ENCODE peak calls at places on chromosome 1, in seven cellular contexts. J is CD8-positive, alpha-beta memory T cell; W is AG04450; Y is right cardiac atrium; R is SK-N-SH; V is ovary; L is A549. O is an unnamed sample.
A peak's percentile ranks its signal among the peaks of the same experiment; 100 is the strongest.

GRCh38 chr1:48016526-48016925 is 19.3 kb upstream of the TRABD2B start:
- DNase-seq in V (no peak), J (no peak), R (no peak), W (no peak), Y (no peak), L (no peak), O (no peak)

GRCh38 chr1:18344755-18345154 is 136.0 kb upstream of the KLHDC7A start:
- DNase-seq in W (no peak), V (no peak), J (no peak), R (peak; percentile 79), L (no peak), Y (no peak), O (peak; percentile 67)

GRCh38 chr1:9231648-9232332 is 2.8 kb upstream of the H6PD start:
- DNase-seq in Y (no peak), J (no peak), L (no peak), W (no peak), V (no peak), R (no peak), O (peak; percentile 62)

GRCh38 chr1:225735252-225736149 is 42.1 kb upstream of the SRP9 start:
- DNase-seq in J (no peak), Y (peak; percentile 91), L (peak; percentile 82), V (peak; percentile 65), W (peak; percentile 81), R (peak; percentile 53), O (peak; percentile 70)

GRCh38 chr1:91523462-91523861 is 22.8 kb downstream of the CDC7 start:
- DNase-seq in V (no peak), L (no peak), W (no peak), J (no peak), Y (no peak), R (no peak), O (no peak)

GRCh38 chr1:228530086-228530758 is 43.0 kb downstream of the RNF187 start:
- DNase-seq in J (no peak), V (no peak), W (no peak), L (no peak), R (no peak), Y (no peak), O (no peak)

GRCh38 chr1:53326598-53327182 is 1.2 kb downstream of the LRP8 start:
- DNase-seq in R (peak; percentile 76), Y (peak; percentile 73), J (no peak), L (peak; percentile 29), V (peak; percentile 33), W (no peak), O (no peak)

GRCh38 chr1:44036409-44037111 is 5.3 kb upstream of the SLC6A9 start:
- DNase-seq in V (peak; percentile 46), R (peak; percentile 79), L (peak; percentile 48), J (peak; percentile 55), Y (peak; percentile 80), W (no peak), O (peak; percentile 90)

GRCh38 chr1:156602557-156602993 is 1.3 kb upstream of the GPATCH4 start:
- DNase-seq in V (no peak), Y (no peak), R (no peak), W (no peak), L (peak; percentile 45), J (no peak), O (no peak)

GRCh38 chr1:152481869-152482664 is 28.5 kb upstream of the LCE5A start:
- DNase-seq in W (no peak), J (no peak), V (no peak), Y (no peak), R (no peak), L (no peak), O (no peak)

GRCh38 chr1:55478742-55479141 is 263.6 kb upstream of the USP24 start:
- DNase-seq in R (no peak), W (no peak), V (no peak), J (no peak), L (no peak), Y (no peak), O (no peak)

GRCh38 chr1:160997323-160998038 is 23.5 kb downstream of the F11R start:
- DNase-seq in L (peak; percentile 86), Y (peak; percentile 87), J (peak; percentile 32), R (peak; percentile 40), W (no peak), V (peak; percentile 63), O (peak; percentile 62)

GRCh38 chr1:24751833-24752232 is 6.6 kb downstream of the CLIC4 start:
- DNase-seq in Y (peak; percentile 28), W (no peak), R (no peak), J (no peak), V (no peak), L (no peak), O (no peak)

GRCh38 chr1:31934706-31935629 is 3.2 kb downstream of the PTP4A2 start:
- DNase-seq in L (no peak), Y (no peak), R (no peak), W (no peak), V (no peak), J (no peak), O (no peak)

GRCh38 chr1:58780586-58781452 is 3.0 kb downstream of the JUN start:
- DNase-seq in R (no peak), L (no peak), V (no peak), J (peak; percentile 55), W (no peak), Y (no peak), O (peak; percentile 21)
- H3K4me3 ChIP-seq in R (peak overlapping the region; percentile 89), L (peak overlapping the region; percentile 95), V (peak overlapping the region; percentile 89), J (no peak overlapping the region), W (peak overlapping the region; percentile 93), Y (peak overlapping the region; percentile 64), O (peak overlapping the region; percentile 85)

GRCh38 chr1:195902779-195903178 is 705.5 kb downstream of the KCNT2 start:
- DNase-seq in J (no peak), R (no peak), W (no peak), L (no peak), V (no peak), Y (no peak), O (no peak)

GRCh38 chr1:195899762-195900352 is 708.4 kb downstream of the KCNT2 start:
- DNase-seq in L (no peak), W (peak; percentile 8), V (no peak), Y (no peak), J (no peak), R (no peak), O (no peak)

GRCh38 chr1:195897072-195897471 is 711.2 kb downstream of the KCNT2 start:
- DNase-seq in J (no peak), R (no peak), L (no peak), Y (no peak), W (no peak), V (no peak), O (no peak)

GRCh38 chr1:195903203-195903602 is 705.0 kb downstream of the KCNT2 start:
- DNase-seq in Y (no peak), W (no peak), L (no peak), J (no peak), V (no peak), R (no peak), O (no peak)

DNA sequence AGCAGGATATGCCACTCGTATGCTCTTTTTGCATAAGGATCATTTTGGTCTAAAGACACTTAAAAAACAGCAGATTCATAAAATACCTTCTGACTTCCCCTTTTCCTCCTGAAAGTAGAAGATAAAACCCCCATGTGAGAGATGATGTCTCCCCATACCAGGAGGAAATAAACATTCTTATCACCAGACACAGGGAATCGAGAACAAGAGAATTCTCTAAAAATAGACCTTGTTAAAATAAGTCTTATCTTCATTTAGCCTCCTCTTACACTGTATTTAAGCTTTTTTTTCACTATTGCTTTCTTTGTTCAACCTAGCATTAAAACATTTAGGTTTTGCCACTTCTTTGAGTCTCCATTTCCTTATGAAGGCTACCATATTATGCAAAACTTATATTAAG is 709.3 kb downstream of the KCNT2 start:
- DNase-seq in Y (no peak), V (no peak), W (no peak), J (no peak), L (no peak), R (no peak), O (no peak)
- H3K27ac ChIP-seq in Y (no peak overlapping the region), V (no peak overlapping the region), W (no peak overlapping the region), J (peak overlapping the region; percentile 35), L (no peak overlapping the region), R (no peak overlapping the region), O (no peak overlapping the region)

DNA sequence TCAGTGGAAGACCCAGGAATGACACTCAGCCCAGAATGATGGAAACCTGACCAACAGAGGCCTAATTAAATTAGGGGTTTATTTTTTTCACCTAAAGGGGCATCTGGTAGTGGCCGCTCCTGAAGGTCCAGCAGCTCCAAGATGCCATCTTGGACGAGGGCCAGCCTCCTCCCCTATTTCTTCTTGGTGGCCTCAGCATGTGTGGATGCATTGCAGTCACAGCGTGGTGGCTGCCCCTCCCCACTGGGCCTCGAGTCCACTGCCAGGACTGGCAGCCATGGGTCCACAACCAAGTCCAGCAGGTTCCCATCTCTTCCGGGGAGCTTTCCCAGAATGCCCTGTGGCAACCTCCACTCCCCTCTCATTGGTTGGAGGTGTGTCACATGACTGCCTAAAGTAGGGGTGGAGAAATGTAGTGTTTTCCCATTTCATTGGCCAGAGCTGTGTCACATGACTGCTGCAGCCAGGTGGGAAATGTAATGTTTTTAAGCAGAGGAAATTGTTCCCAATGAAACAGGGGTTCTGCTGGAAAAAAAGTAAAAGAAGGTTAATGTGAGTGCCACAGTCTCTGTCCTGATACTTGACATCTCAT is 628.2 kb downstream of the PTPRU start:
- DNase-seq in J (no peak), Y (no peak), L (no peak), V (no peak), R (peak; percentile 21), W (no peak), O (no peak)
- H3K4me3 ChIP-seq in J (no peak overlapping the region), Y (no peak overlapping the region), L (no peak overlapping the region), V (no peak overlapping the region), R (no peak overlapping the region), W (no peak overlapping the region), O (no peak overlapping the region)

GRCh38 chr1:21795075-21795474 is 12.1 kb upstream of the USP48 start:
- DNase-seq in Y (no peak), W (no peak), V (no peak), J (no peak), L (no peak), R (no peak), O (no peak)

DNA sequence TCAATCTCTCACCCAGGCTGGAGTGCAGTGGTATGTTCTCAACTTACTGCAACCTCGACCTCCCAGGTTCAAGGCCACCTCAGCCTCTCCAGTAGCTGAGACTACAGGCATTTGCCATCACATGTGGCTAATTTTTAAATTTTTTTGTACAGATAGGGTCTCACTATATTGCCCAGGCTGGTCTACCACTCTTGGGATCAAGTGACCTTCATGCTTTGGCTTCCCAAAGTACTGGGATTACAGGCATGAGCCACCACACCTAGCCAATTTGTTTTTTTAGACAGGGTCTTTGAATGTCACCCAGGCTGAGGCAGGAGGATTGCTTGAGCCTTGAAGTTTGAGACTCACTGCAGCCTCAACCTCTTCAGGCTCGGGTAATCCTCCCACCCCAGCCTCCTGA is 10.2 kb upstream of the USP48 start:
- DNase-seq in V (no peak), R (no peak), W (no peak), Y (no peak), L (no peak), J (no peak), O (no peak)
- H3K27ac ChIP-seq in V (no peak overlapping the region), R (no peak overlapping the region), W (no peak overlapping the region), Y (no peak overlapping the region), L (no peak overlapping the region), J (no peak overlapping the region), O (no peak overlapping the region)

O was measured in SJCRH30.